ENCODE peak calls at places on chromosome 19, in five cellular contexts. K, I, P, S and B are unnamed samples.

GRCh38 chr19:46076951-46077814 is 36.4 kb upstream of the IGFL4 start:
- DNase-seq in K (peak), I (peak), P (no peak), S (peak), B (peak)

GRCh38 chr19:44212865-44213346 is 574 bp downstream of the ZNF227 start:
- DNase-seq in K (no peak), I (no peak), P (no peak), S (peak), B (no peak)

GRCh38 chr19:52322429-52322828 is 13.6 kb upstream of the ZNF610 start:
- DNase-seq in K (no peak), I (no peak), P (no peak), S (no peak), B (no peak)

GRCh38 chr19:50695251-50696064 is 24.1 kb downstream of the SHANK1 start:
- DNase-seq in K (peak), I (no peak), P (no peak), S (no peak), B (no peak)

GRCh38 chr19:55594996-55595530 is 4.3 kb downstream of the FIZ1 start:
- DNase-seq in K (no peak), I (no peak), P (no peak), S (no peak), B (no peak)

GRCh38 chr19:13429563-13429962 is 76.7 kb downstream of the CACNA1A start:
- DNase-seq in K (no peak), I (no peak), P (no peak), S (no peak), B (no peak)

GRCh38 chr19:55316646-55317045 is 8.5 kb downstream of the TMEM150B start:
- DNase-seq in K (no peak), I (no peak), P (no peak), S (no peak), B (no peak)

GRCh38 chr19:7421941-7422744 is 66.7 kb downstream of the PEX11G start:
- DNase-seq in K (no peak), I (no peak), P (no peak), S (no peak), B (no peak)

GRCh38 chr19:35304036-35304435 is 12.1 kb downstream of the MAG start:
- DNase-seq in K (no peak), I (no peak), P (no peak), S (no peak), B (no peak)

GRCh38 chr19:38793186-38793585 is 4.2 kb downstream of the LGALS7B start:
- DNase-seq in K (no peak), I (no peak), P (no peak), S (no peak), B (peak)

GRCh38 chr19:43310221-43310620 is 40.9 kb upstream of the PSG9 start:
- DNase-seq in K (no peak), I (no peak), P (no peak), S (no peak), B (no peak)

GRCh38 chr19:48553676-48554384 is 1.9 kb downstream of the SULT2B1 start:
- DNase-seq in K (no peak), I (no peak), P (no peak), S (peak), B (no peak)

GRCh38 chr19:10233946-10234345 is 2.8 kb upstream of the S1PR2 start:
- DNase-seq in K (no peak), I (no peak), P (no peak), S (no peak), B (no peak)

GRCh38 chr19:13120817-13121216 is 2.8 kb downstream of the NACC1 start:
- DNase-seq in K (no peak), I (no peak), P (no peak), S (no peak), B (no peak)

GRCh38 chr19:2495130-2495641 is 19.3 kb downstream of the GADD45B start:
- DNase-seq in K (no peak), I (peak), P (no peak), S (no peak), B (no peak)

GRCh38 chr19:16836115-16836905 is 7.1 kb downstream of the SIN3B start:
- DNase-seq in K (no peak), I (no peak), P (no peak), S (no peak), B (no peak)

GRCh38 chr19:2170219-2170618 is 6.5 kb downstream of the DOT1L start:
- DNase-seq in K (no peak), I (no peak), P (no peak), S (no peak), B (no peak)

GRCh38 chr19:4867534-4868285 is at the start of gene PLIN3:
- DNase-seq in K (peak), I (peak), P (peak), S (peak), B (peak)

GRCh38 chr19:16066611-16067104 is 9.6 kb upstream of the TPM4 start:
- DNase-seq in K (no peak), I (no peak), P (no peak), S (no peak), B (no peak)

GRCh38 chr19:17236414-17236716 is 9.4 kb downstream of the NR2F6 start:
- DNase-seq in K (no peak), I (no peak), P (no peak), S (no peak), B (no peak)

GRCh38 chr19:14061751-14062557 is at the start of gene PALM3:
- DNase-seq in K (no peak), I (no peak), P (no peak), S (no peak), B (no peak)

GRCh38 chr19:50242586-50242985 is 39.2 kb downstream of the MYH14 start:
- DNase-seq in K (no peak), I (no peak), P (no peak), S (no peak), B (no peak)

GRCh38 chr19:14632286-14632685 is 42.4 kb downstream of the ADGRE3 start:
- DNase-seq in K (no peak), I (no peak), P (no peak), S (peak), B (no peak)

GRCh38 chr19:47699360-47699917 is 13.8 kb upstream of the EHD2 start:
- DNase-seq in K (peak), I (no peak), P (no peak), S (peak), B (no peak)

GRCh38 chr19:55239004-55239403 is 10.4 kb upstream of the TMEM86B start:
- DNase-seq in K (no peak), I (no peak), P (no peak), S (no peak), B (no peak)

GRCh38 chr19:4979211-4979807 is 10.4 kb downstream of the KDM4B start:
- DNase-seq in K (no peak), I (no peak), P (no peak), S (no peak), B (no peak)

GRCh38 chr19:19026299-19026971 is 6.9 kb downstream of the SUGP2 start:
- DNase-seq in K (no peak), I (no peak), P (no peak), S (no peak), B (no peak)

GRCh38 chr19:9052894-9053293 is 34.0 kb upstream of the OR1M1 start:
- DNase-seq in K (no peak), I (no peak), P (no peak), S (no peak), B (no peak)

GRCh38 chr19:13117176-13117771 is 734 bp upstream of the TRMT1 start:
- DNase-seq in K (no peak), I (no peak), P (no peak), S (no peak), B (no peak)

GRCh38 chr19:56423985-56424353 is 19.8 kb downstream of the ZNF583 start:
- DNase-seq in K (no peak), I (no peak), P (no peak), S (no peak), B (no peak)

GRCh38 chr19:2166741-2167738 is 3.3 kb downstream of the DOT1L start:
- DNase-seq in K (no peak), I (peak), P (no peak), S (no peak), B (peak)

GRCh38 chr19:37989855-37990254 is 82.8 kb downstream of the SIPA1L3 start:
- DNase-seq in K (no peak), I (no peak), P (no peak), S (no peak), B (no peak)

GRCh38 chr19:47480658-47481057 is 3.4 kb downstream of the KPTN start:
- DNase-seq in K (no peak), I (no peak), P (no peak), S (no peak), B (no peak)

GRCh38 chr19:16397791-16398529 is 73.3 kb downstream of the KLF2 start:
- DNase-seq in K (no peak), I (no peak), P (no peak), S (no peak), B (peak)

GRCh38 chr19:18457478-18458331 is 19.8 kb upstream of the ISYNA1 start:
- DNase-seq in K (no peak), I (no peak), P (no peak), S (no peak), B (no peak)

GRCh38 chr19:46579286-46579944 is 21.7 kb upstream of the CALM3 start:
- DNase-seq in K (no peak), I (no peak), P (no peak), S (no peak), B (no peak)

GRCh38 chr19:44879309-44880065 is 11.6 kb upstream of the TOMM40 start:
- DNase-seq in K (no peak), I (no peak), P (no peak), S (no peak), B (no peak)

GRCh38 chr19:18869231-18869575 is 26.8 kb downstream of the CERS1 start:
- DNase-seq in K (no peak), I (no peak), P (no peak), S (no peak), B (no peak)